ENCODE peak calls at places on chromosomes 5 and 9, in nine cellular contexts. N is GM12865, U is lower leg skin, R is AG04449, V is AG10803, X is foreskin fibroblast, A is PC-3, O is stomach, S is lung. I is an unnamed sample.

GRCh38 chr9:98807070-98807810 is at the start of gene GALNT12:
- DNase-seq in N (no peak), U (peak), R (no peak), V (no peak), X (peak), A (no peak), O (peak), S (no peak), I (no peak)

GRCh38 chr9:94908041-94908563 is 181.6 kb downstream of the AOPEP start:
- DNase-seq in N (no peak), U (no peak), R (no peak), V (no peak), X (no peak), A (no peak), O (no peak), S (peak), I (peak)

GRCh38 chr9:130555968-130556367 is 23.4 kb upstream of the FUBP3 start:
- DNase-seq in N (no peak), U (no peak), R (no peak), V (peak), X (no peak), A (peak), O (no peak), S (no peak), I (no peak)

GRCh38 chr5:136808756-136809155 is 443.4 kb upstream of the TRPC7 start:
- DNase-seq in N (no peak), U (no peak), R (no peak), V (no peak), X (no peak), A (no peak), O (no peak), S (no peak), I (no peak)

GRCh38 chr5:394671-395155 is 48.3 kb upstream of the EXOC3 start:
- DNase-seq in N (no peak), U (peak), R (no peak), V (no peak), X (peak), A (no peak), O (no peak), S (no peak), I (no peak)

GRCh38 chr5:134877159-134877558 is 3.0 kb downstream of the TXNDC15 start:
- DNase-seq in N (peak), U (no peak), R (no peak), V (no peak), X (no peak), A (no peak), O (no peak), S (no peak), I (no peak)

GRCh38 chr5:72452515-72453259 is 54.5 kb downstream of the ZNF366 start:
- DNase-seq in N (no peak), U (peak), R (no peak), V (peak), X (peak), A (peak), O (peak), S (peak), I (peak)

GRCh38 chr9:122320346-122320995 is 50.4 kb upstream of the PTGS1 start:
- DNase-seq in N (no peak), U (no peak), R (no peak), V (no peak), X (no peak), A (no peak), O (no peak), S (no peak), I (peak)

GRCh38 chr5:80654054-80654390 is 430 bp upstream of the MSH3 start:
- DNase-seq in N (peak), U (no peak), R (no peak), V (no peak), X (no peak), A (peak), O (no peak), S (no peak), I (no peak)

GRCh38 chr5:96292582-96293247 is 140.3 kb downstream of the PCSK1 start:
- DNase-seq in N (no peak), U (no peak), R (no peak), V (peak), X (peak), A (no peak), O (peak), S (no peak), I (no peak)

GRCh38 chr9:86487222-86487841 is 133.1 kb upstream of the TUT7 start:
- DNase-seq in N (peak), U (no peak), R (peak), V (peak), X (peak), A (peak), O (no peak), S (no peak), I (peak)

GRCh38 chr9:119677811-119678530 is 308.7 kb upstream of the BRINP1 start:
- DNase-seq in N (no peak), U (no peak), R (no peak), V (no peak), X (no peak), A (no peak), O (no peak), S (no peak), I (no peak)

GRCh38 chr9:36560813-36561212 is 11.9 kb upstream of the MELK start:
- DNase-seq in N (no peak), U (peak), R (no peak), V (peak), X (peak), A (no peak), O (no peak), S (no peak), I (no peak)

GRCh38 chr5:40431734-40432133 is 248.0 kb upstream of the PTGER4 start:
- DNase-seq in N (no peak), U (no peak), R (no peak), V (no peak), X (no peak), A (peak), O (no peak), S (no peak), I (no peak)

GRCh38 chr5:474826-475661 is 32.1 kb downstream of the EXOC3 start:
- DNase-seq in N (no peak), U (peak), R (no peak), V (peak), X (peak), A (no peak), O (no peak), S (no peak), I (no peak)

GRCh38 chr9:4842734-4843133 is 50.0 kb downstream of the RCL1 start:
- DNase-seq in N (no peak), U (no peak), R (no peak), V (no peak), X (no peak), A (no peak), O (no peak), S (no peak), I (no peak)

GRCh38 chr9:14437336-14438231 is 123.6 kb upstream of the NFIB start:
- DNase-seq in N (no peak), U (no peak), R (no peak), V (no peak), X (peak), A (no peak), O (no peak), S (no peak), I (no peak)

GRCh38 chr5:55039843-55040242 is 15.8 kb downstream of the GZMK start:
- DNase-seq in N (no peak), U (no peak), R (no peak), V (no peak), X (no peak), A (no peak), O (no peak), S (no peak), I (no peak)

GRCh38 chr5:110913221-110913620 is 158.3 kb upstream of the TSLP start:
- DNase-seq in N (no peak), U (no peak), R (no peak), V (no peak), X (no peak), A (no peak), O (no peak), S (no peak), I (no peak)

GRCh38 chr9:111566234-111566633 is 33.2 kb downstream of the PTGR1 start:
- DNase-seq in N (no peak), U (no peak), R (no peak), V (peak), X (peak), A (no peak), O (no peak), S (no peak), I (no peak)

GRCh38 chr5:54704341-54704740 is 186.8 kb downstream of the SNX18 start:
- DNase-seq in N (no peak), U (no peak), R (no peak), V (no peak), X (no peak), A (no peak), O (no peak), S (no peak), I (no peak)

GRCh38 chr5:150246835-150247234 is 42.7 kb downstream of the CAMK2A start:
- DNase-seq in N (no peak), U (no peak), R (no peak), V (no peak), X (no peak), A (no peak), O (no peak), S (no peak), I (no peak)

GRCh38 chr5:6582507-6583048 is 50.3 kb downstream of the NSUN2 start:
- DNase-seq in N (no peak), U (no peak), R (no peak), V (no peak), X (no peak), A (no peak), O (no peak), S (peak), I (no peak)

GRCh38 chr5:4199461-4199860 is 603.8 kb downstream of the IRX1 start:
- DNase-seq in N (no peak), U (no peak), R (no peak), V (no peak), X (no peak), A (no peak), O (no peak), S (no peak), I (no peak)

GRCh38 chr5:54207566-54207965 is 102.8 kb downstream of the ARL15 start:
- DNase-seq in N (no peak), U (no peak), R (no peak), V (no peak), X (no peak), A (no peak), O (no peak), S (no peak), I (no peak)

GRCh38 chr9:81685763-81686613 is 3.4 kb downstream of the TLE1 start:
- DNase-seq in N (peak), U (no peak), R (no peak), V (peak), X (peak), A (peak), O (no peak), S (no peak), I (peak)

GRCh38 chr9:124013263-124014211 is 2.0 kb downstream of the LHX2 start:
- DNase-seq in N (no peak), U (no peak), R (no peak), V (no peak), X (no peak), A (no peak), O (no peak), S (no peak), I (no peak)

GRCh38 chr5:169545762-169546161 is 37.8 kb upstream of the SPDL1 start:
- DNase-seq in N (peak), U (no peak), R (no peak), V (peak), X (peak), A (peak), O (no peak), S (no peak), I (peak)

GRCh38 chr5:93163010-93163663 is 417.9 kb downstream of the NR2F1-AS1 start:
- DNase-seq in N (no peak), U (no peak), R (peak), V (peak), X (peak), A (peak), O (no peak), S (no peak), I (peak)

GRCh38 chr5:6718161-6718681 is 5.0 kb downstream of the TENT4A start:
- DNase-seq in N (no peak), U (peak), R (no peak), V (no peak), X (no peak), A (no peak), O (no peak), S (peak), I (no peak)

GRCh38 chr9:134386951-134387831 is 60.9 kb downstream of the RXRA start:
- DNase-seq in N (no peak), U (no peak), R (no peak), V (peak), X (peak), A (no peak), O (peak), S (no peak), I (no peak)

GRCh38 chr9:130306826-130307666 is 41.5 kb downstream of the HMCN2 start:
- DNase-seq in N (no peak), U (no peak), R (no peak), V (no peak), X (no peak), A (no peak), O (no peak), S (no peak), I (no peak)

GRCh38 chr5:171391996-171392577 is 4.4 kb downstream of the NPM1 start:
- DNase-seq in N (no peak), U (no peak), R (no peak), V (no peak), X (no peak), A (no peak), O (no peak), S (no peak), I (no peak)
- H3K4me3 ChIP-seq in N (peak), U (no peak), R (no peak), V (no peak), X (no peak), A (peak), O (no peak), S (no peak), I (no peak)

GRCh38 chr9:6757988-6758417 is 230 bp downstream of the KDM4C start:
- DNase-seq in N (no peak), U (no peak), R (no peak), V (no peak), X (no peak), A (no peak), O (no peak), S (no peak), I (no peak)

GRCh38 chr9:6757132-6757987 is at the start of gene KDM4C:
- DNase-seq in N (peak), U (peak), R (no peak), V (peak), X (peak), A (peak), O (peak), S (peak), I (peak)

GRCh38 chr9:6761306-6761705 is 3.5 kb downstream of the KDM4C start:
- DNase-seq in N (peak), U (peak), R (no peak), V (no peak), X (no peak), A (no peak), O (no peak), S (no peak), I (no peak)

GRCh38 chr9:6759114-6759977 is 1.6 kb downstream of the KDM4C start:
- DNase-seq in N (peak), U (peak), R (no peak), V (peak), X (peak), A (peak), O (peak), S (no peak), I (peak)

DNA sequence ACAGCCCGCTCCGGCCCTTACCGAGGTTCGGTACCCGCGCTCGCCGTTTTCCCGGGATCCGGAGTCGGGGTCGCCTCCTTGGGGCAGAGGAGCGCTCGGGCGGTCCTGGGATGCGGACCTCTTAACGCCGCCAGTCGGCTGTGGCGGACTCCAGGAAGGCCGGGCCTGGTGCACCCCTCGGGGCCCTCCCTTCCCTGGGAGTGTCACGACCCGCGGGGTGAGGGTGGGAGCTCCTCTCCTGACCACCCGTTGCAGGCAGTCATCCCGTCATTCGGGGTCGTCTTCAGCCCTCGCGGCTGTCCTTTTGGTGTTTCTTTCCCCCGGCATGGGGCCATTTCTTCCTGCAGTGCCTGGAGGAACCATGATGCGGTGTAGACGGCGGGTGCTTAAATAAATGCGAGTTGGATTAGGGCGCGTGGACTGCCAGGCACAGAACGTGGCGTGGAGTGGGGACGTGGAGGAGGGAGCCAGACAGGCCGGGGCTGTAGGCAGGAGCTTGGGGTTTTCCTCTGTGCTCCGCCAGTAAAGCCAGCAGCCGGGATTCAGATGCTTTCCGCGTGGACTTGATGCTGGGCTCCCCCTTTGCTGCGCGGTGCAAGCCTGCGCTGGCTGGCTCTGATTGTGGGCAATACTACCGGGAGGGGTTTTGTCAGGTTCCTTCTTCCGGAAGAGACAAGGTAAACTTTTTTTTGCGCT is 793 bp downstream of the KDM4C start:
- DNase-seq in N (peak), U (peak), R (no peak), V (peak), X (peak), A (peak), O (peak), S (peak), I (no peak)
- TF ChIP-seq CTCF in N (no peak), U (no peak), R (no peak), V (no peak), X (no peak), A (no peak), O (no peak), S (no peak), I (no peak)

GRCh38 chr9:18438951-18439350 is 35.0 kb upstream of the ADAMTSL1 start:
- DNase-seq in N (no peak), U (no peak), R (no peak), V (no peak), X (peak), A (no peak), O (no peak), S (no peak), I (no peak)
- H3K4me3 ChIP-seq in N (no peak), U (no peak), R (peak), V (peak), X (peak), A (no peak), O (peak), S (no peak), I (peak)

DNA sequence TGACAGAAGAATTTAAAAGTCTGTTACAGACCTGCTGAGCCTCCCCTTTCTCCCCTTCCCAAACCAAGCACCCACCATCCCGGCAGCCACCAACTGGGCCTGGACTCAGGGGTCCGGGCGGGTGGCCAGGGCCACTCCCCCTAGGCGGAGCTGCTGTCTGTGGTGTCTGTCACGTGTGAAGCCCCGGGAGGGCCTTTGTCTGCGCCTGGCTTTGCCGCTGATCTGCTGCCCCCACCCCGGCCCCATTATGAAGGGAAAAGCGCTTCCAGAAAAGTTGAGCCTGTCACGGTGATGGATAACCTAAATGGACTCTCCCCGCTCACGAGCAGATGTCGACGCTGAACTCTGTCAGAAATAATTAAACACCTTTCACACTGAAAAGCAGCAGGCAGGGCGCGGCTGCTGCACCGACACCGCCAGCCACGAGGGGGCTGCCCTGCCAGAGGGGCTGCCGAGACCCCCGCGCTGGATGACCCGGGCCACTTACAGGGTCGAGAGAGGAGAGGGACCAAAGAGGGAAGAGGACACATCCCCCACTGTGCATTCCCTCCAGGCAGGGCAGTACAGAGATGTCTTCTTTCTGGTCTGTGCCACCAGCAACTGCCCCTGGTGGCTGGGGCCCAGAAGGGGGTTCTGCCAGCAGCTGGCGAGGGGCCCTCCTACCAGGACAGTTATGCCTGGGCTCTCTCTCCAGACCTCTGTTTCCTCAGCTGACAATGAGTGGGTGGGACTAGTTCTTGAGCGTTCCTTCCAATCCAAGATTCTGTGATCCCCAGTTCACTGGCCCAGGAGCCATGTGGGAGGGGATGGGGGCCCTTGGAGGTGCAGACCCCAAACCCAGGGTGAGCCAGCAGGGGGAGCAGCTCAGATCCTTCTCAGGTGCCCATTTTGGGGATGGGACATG is 36.0 kb upstream of the BARHL1 start:
- DNase-seq in N (no peak), U (no peak), R (no peak), V (no peak), X (peak), A (no peak), O (no peak), S (no peak), I (peak)
- TF ChIP-seq CTCF in N (peak), U (no peak), R (peak), V (peak), X (peak), A (peak), O (no peak), S (no peak), I (peak)

GRCh38 chr5:64285188-64286130 is 119.8 kb downstream of the RNF180 start:
- DNase-seq in N (no peak), U (no peak), R (no peak), V (no peak), X (no peak), A (no peak), O (no peak), S (no peak), I (no peak)

DNA sequence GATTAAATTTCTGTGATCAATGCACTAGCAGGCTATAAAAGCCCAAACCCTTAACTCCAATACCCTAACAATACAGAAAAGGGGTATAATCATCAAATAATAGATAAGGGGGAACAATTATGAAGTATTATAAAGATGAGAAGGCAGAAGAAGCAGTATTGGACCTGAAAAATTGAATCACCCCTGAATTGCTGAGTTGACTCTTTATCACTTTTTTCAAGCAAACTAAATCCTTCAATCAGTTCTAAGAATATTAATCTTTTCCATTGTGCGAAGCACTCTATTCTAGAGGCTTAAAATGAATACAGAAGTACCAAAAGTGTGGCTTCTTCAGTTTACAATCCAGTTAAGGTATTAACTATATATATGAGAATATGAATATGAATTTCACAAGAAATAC is 120.7 kb downstream of the RNF180 start:
- DNase-seq in N (no peak), U (no peak), R (no peak), V (no peak), X (no peak), A (no peak), O (no peak), S (no peak), I (no peak)
- H3K4me3 ChIP-seq in N (no peak), U (no peak), R (no peak), V (no peak), X (no peak), A (no peak), O (no peak), S (no peak), I (no peak)